ENCODE peak calls at places on chromosomes 16 and 17, in five cellular contexts. Z, P, M, O and Y are unnamed samples.

GRCh38 chr16:2799205-2799851 is 1.1 kb downstream of the PRSS41 start:
- DNase-seq in Z (peak), P (no peak), M (no peak), O (no peak), Y (peak)

GRCh38 chr16:57107324-57107922 is 15.0 kb downstream of the CPNE2 start:
- DNase-seq in Z (no peak), P (no peak), M (no peak), O (no peak), Y (no peak)

GRCh38 chr16:86059253-86060171 is 160.6 kb downstream of the IRF8 start:
- DNase-seq in Z (no peak), P (no peak), M (no peak), O (no peak), Y (peak)

GRCh38 chr17:45414997-45415881 is 17.4 kb downstream of the ARHGAP27 start:
- DNase-seq in Z (no peak), P (no peak), M (no peak), O (no peak), Y (no peak)

GRCh38 chr16:56450275-56450889 is 750 bp downstream of the NUDT21 start:
- DNase-seq in Z (no peak), P (peak), M (no peak), O (no peak), Y (peak)

GRCh38 chr16:88747588-88748301 is 37.3 kb downstream of the PIEZO1 start:
- DNase-seq in Z (no peak), P (peak), M (no peak), O (peak), Y (no peak)

GRCh38 chr17:58083491-58084316 is 485 bp downstream of the DYNLL2 start:
- DNase-seq in Z (no peak), P (peak), M (no peak), O (no peak), Y (peak)

GRCh38 chr16:81181013-81181720 is 57.3 kb upstream of the BCO1 start:
- DNase-seq in Z (peak), P (peak), M (peak), O (peak), Y (no peak)

GRCh38 chr17:4525691-4526397 is 27.2 kb downstream of the SPNS2 start:
- DNase-seq in Z (no peak), P (no peak), M (no peak), O (no peak), Y (no peak)

GRCh38 chr16:49628148-49628547 is 227.8 kb downstream of the ZNF423 start:
- DNase-seq in Z (no peak), P (no peak), M (no peak), O (no peak), Y (no peak)

GRCh38 chr16:89230210-89230609 is 12.7 kb downstream of the ZNF778 start:
- DNase-seq in Z (no peak), P (no peak), M (no peak), O (no peak), Y (no peak)

GRCh38 chr17:67531291-67531690 is 154.2 kb downstream of the PITPNC1 start:
- DNase-seq in Z (no peak), P (no peak), M (no peak), O (no peak), Y (no peak)

GRCh38 chr17:79993390-79994221 is 42.1 kb downstream of the TBC1D16 start:
- DNase-seq in Z (peak), P (no peak), M (peak), O (peak), Y (peak)

GRCh38 chr17:82745524-82745923 is 6.3 kb upstream of the TBCD start:
- DNase-seq in Z (no peak), P (no peak), M (no peak), O (no peak), Y (no peak)

GRCh38 chr16:11604783-11605563 is 18.3 kb upstream of the LITAF start:
- DNase-seq in Z (no peak), P (no peak), M (no peak), O (no peak), Y (peak)

GRCh38 chr16:67447508-67448076 is 16.7 kb downstream of the HSD11B2 start:
- DNase-seq in Z (no peak), P (peak), M (no peak), O (no peak), Y (no peak)

GRCh38 chr16:13236308-13236707 is 334.9 kb downstream of the SHISA9 start:
- DNase-seq in Z (no peak), P (no peak), M (no peak), O (no peak), Y (no peak)

GRCh38 chr17:6910987-6911603 is 79.6 kb upstream of the TEKT1 start:
- DNase-seq in Z (no peak), P (peak), M (no peak), O (no peak), Y (no peak)

GRCh38 chr16:2930236-2930635 is 18.5 kb downstream of the FLYWCH1 start:
- DNase-seq in Z (no peak), P (no peak), M (no peak), O (no peak), Y (no peak)

GRCh38 chr16:64321881-64322280 is 800.0 kb downstream of the CDH11 start:
- DNase-seq in Z (no peak), P (no peak), M (no peak), O (no peak), Y (no peak)

GRCh38 chr17:81397314-81398169 is 2.3 kb downstream of the BAHCC1 start:
- DNase-seq in Z (no peak), P (no peak), M (no peak), O (no peak), Y (no peak)

GRCh38 chr17:13297198-13297597 is 279.4 kb upstream of the ELAC2 start:
- DNase-seq in Z (no peak), P (no peak), M (no peak), O (no peak), Y (no peak)

GRCh38 chr17:63785556-63785955 is 11.6 kb downstream of the DDX42 start:
- DNase-seq in Z (no peak), P (no peak), M (no peak), O (no peak), Y (no peak)

GRCh38 chr17:17151962-17152361 is 54.2 kb downstream of the PLD6 start:
- DNase-seq in Z (peak), P (no peak), M (peak), O (no peak), Y (peak)

GRCh38 chr17:15930426-15930825 is 14.5 kb upstream of the ADORA2B start:
- DNase-seq in Z (no peak), P (no peak), M (no peak), O (no peak), Y (no peak)

GRCh38 chr17:40310882-40311391 is 2.0 kb downstream of the RARA start:
- DNase-seq in Z (peak), P (no peak), M (no peak), O (no peak), Y (no peak)

GRCh38 chr16:61892531-61892930 is 143.7 kb downstream of the CDH8 start:
- DNase-seq in Z (no peak), P (no peak), M (no peak), O (no peak), Y (no peak)

GRCh38 chr16:16143038-16143763 is 80.1 kb downstream of the ABCC6 start:
- DNase-seq in Z (no peak), P (peak), M (no peak), O (no peak), Y (no peak)

GRCh38 chr16:74605746-74606520 is 981 bp downstream of the GLG1 start:
- DNase-seq in Z (no peak), P (peak), M (no peak), O (no peak), Y (no peak)

GRCh38 chr16:68529931-68530667 is 9.0 kb upstream of the ZFP90 start:
- DNase-seq in Z (peak), P (peak), M (peak), O (peak), Y (peak)

GRCh38 chr17:15914400-15915165 is 30.3 kb upstream of the ADORA2B start:
- DNase-seq in Z (no peak), P (no peak), M (no peak), O (no peak), Y (no peak)

GRCh38 chr17:20852541-20853370 is 190.1 kb downstream of the USP22 start:
- DNase-seq in Z (no peak), P (peak), M (no peak), O (no peak), Y (peak)

GRCh38 chr17:8393470-8394231 is 4.0 kb downstream of the RNF222 start:
- DNase-seq in Z (no peak), P (no peak), M (no peak), O (no peak), Y (no peak)

GRCh38 chr17:11404431-11404830 is 163.4 kb downstream of the SHISA6 start:
- DNase-seq in Z (no peak), P (no peak), M (no peak), O (no peak), Y (no peak)

GRCh38 chr17:37752482-37752881 is 7.6 kb upstream of the HNF1B start:
- DNase-seq in Z (no peak), P (no peak), M (no peak), O (no peak), Y (no peak)
- TF ChIP-seq POLR2AphosphoS5 in Z (no peak), P (no peak), M (no peak), O (no peak), Y (no peak)

GRCh38 chr16:54633943-54634362 is 296.7 kb upstream of the IRX5 start:
- DNase-seq in Z (no peak), P (peak), M (no peak), O (no peak), Y (no peak)
- TF ChIP-seq CTCF in Z (no peak), P (peak), M (peak), O (peak), Y (no peak)

DNA sequence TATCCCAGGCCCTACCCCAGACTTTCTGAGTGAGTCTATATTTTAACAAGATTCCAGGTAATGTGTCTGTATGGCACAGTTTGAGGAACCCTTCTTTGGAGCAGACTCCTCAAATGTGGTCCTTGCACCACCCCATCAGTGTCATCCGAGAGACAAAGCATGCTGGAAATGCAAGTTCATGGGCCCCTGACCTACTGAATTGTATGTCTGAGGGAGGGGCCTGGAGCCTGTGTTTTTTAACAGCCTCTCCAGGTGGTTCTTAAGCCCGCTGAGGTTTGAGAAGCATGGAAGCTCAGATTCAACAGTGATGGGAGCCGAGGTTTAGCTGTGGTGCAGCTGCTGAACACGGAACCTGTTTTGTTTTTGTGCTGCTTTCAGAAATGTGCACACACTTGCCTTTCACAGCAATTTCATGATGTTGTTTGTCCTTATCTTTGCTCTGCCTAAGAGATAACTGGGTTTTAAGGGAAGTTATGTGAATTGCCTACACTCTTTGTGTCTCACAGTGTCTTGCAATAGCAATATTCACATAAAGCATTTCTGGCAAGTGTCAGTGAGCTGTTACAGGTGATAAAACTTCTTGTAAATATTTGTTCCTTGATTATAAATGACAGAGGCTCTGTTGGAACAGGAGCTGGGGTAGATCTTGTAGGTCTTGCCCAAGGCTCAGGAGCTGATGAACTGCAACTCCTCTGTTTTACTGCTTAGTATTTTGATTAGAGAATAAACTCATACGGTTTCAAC is 32.0 kb upstream of the IL34 start:
- DNase-seq in Z (no peak), P (no peak), M (no peak), O (no peak), Y (no peak)
- TF ChIP-seq POLR2AphosphoS5 in Z (no peak), P (no peak), M (no peak), O (peak), Y (no peak)

DNA sequence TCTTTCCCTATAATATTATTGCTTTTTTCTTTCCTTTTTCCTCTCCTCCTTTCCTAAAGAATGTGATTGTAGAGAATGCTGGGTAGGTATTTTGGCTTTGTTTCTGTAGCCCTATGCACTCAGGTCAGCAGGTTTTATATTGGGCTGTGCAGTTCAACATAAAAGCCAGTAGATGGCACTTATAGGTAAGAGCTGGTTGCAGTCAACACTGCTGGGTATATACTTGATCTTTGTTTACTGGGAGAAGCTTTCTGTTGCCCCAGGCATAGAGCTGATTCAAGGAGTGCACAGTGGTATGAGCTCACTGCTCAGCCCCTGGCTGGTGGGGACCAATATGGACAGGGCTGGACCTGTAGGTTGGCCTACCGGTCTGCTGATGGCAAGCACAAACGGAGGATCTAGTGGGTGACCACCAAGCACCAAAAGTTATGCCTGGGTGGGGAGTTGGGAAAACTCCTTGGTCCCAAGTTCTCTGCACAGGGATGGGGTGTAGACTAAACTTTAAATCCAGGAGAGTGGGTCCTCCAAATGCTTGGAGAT is 378.9 kb downstream of the PMP22 start:
- DNase-seq in Z (no peak), P (peak), M (no peak), O (peak), Y (no peak)
- TF ChIP-seq CTCF in Z (no peak), P (peak), M (no peak), O (peak), Y (no peak)

GRCh38 chr17:41666336-41666680 is 22.4 kb upstream of the EIF1 start:
- DNase-seq in Z (no peak), P (peak), M (no peak), O (no peak), Y (peak)
- TF ChIP-seq POLR2AphosphoS5 in Z (no peak), P (no peak), M (no peak), O (no peak), Y (no peak)

GRCh38 chr17:979539-980405 is at the start of gene NXN:
- DNase-seq in Z (peak), P (peak), M (peak), O (no peak), Y (peak)
- TF ChIP-seq CTCF in Z (no peak), P (no peak), M (peak), O (no peak), Y (no peak)

GRCh38 chr17:78723001-78723796 is 58.9 kb downstream of the CYTH1 start:
- DNase-seq in Z (no peak), P (no peak), M (no peak), O (no peak), Y (no peak)
- TF ChIP-seq POLR2AphosphoS5 in Z (no peak), P (no peak), M (no peak), O (no peak), Y (peak)

GRCh38 chr17:29862127-29862526 is 67.9 kb downstream of the SSH2 start:
- DNase-seq in Z (no peak), P (no peak), M (no peak), O (no peak), Y (no peak)

GRCh38 chr17:29870836-29871430 is 59.1 kb downstream of the SSH2 start:
- DNase-seq in Z (no peak), P (no peak), M (no peak), O (no peak), Y (no peak)

GRCh38 chr17:29862951-29863350 is 67.1 kb downstream of the SSH2 start:
- DNase-seq in Z (no peak), P (no peak), M (no peak), O (no peak), Y (no peak)

GRCh38 chr17:29866746-29867404 is 63.2 kb downstream of the SSH2 start:
- DNase-seq in Z (no peak), P (no peak), M (no peak), O (no peak), Y (no peak)

GRCh38 chr17:29867643-29868181 is 62.3 kb downstream of the SSH2 start:
- DNase-seq in Z (no peak), P (no peak), M (no peak), O (no peak), Y (no peak)
- TF ChIP-seq CTCF in Z (no peak), P (no peak), M (no peak), O (peak), Y (no peak)